ENCODE peak calls at places on chromosomes 3 and 15, in six cellular contexts. E is K562, Y is A549, F is GM12878, A is upper lobe of left lung, P is HepG2. N is an unnamed sample.

GRCh38 chr15:70376929-70377691 is 279.4 kb upstream of the TLE3 start:
- ATAC-seq in E (peak), Y (no peak), F (no peak), A (peak), P (no peak), N (peak)

GRCh38 chr15:64912379-64912778 is 677 bp downstream of the ANKDD1A start:
- ATAC-seq in E (no peak), Y (peak), F (no peak), A (no peak), P (no peak), N (no peak)

GRCh38 chr3:123279121-123279520 is 77.4 kb downstream of the SEC22A start:
- ATAC-seq in E (no peak), Y (no peak), F (no peak), A (no peak), P (no peak), N (no peak)

GRCh38 chr3:126938520-126939346 is 44.2 kb upstream of the PLXNA1 start:
- ATAC-seq in E (no peak), Y (no peak), F (no peak), A (no peak), P (no peak), N (no peak)

GRCh38 chr15:61275901-61276300 is 46.8 kb upstream of the RORA start:
- ATAC-seq in E (no peak), Y (no peak), F (no peak), A (no peak), P (no peak), N (no peak)

GRCh38 chr3:77605865-77606264 is 566.0 kb downstream of the ROBO2 start:
- ATAC-seq in E (no peak), Y (no peak), F (no peak), A (no peak), P (no peak), N (no peak)

GRCh38 chr15:62079594-62079993 is 12.8 kb downstream of the C2CD4A start:
- ATAC-seq in E (no peak), Y (no peak), F (no peak), A (no peak), P (no peak), N (no peak)

GRCh38 chr15:76994971-76995945 is at the start of gene PSTPIP1:
- ATAC-seq in E (no peak), Y (no peak), F (peak), A (peak), P (peak), N (peak)

GRCh38 chr15:101368868-101369642 is 74.0 kb upstream of the SNRPA1 start:
- ATAC-seq in E (no peak), Y (no peak), F (no peak), A (no peak), P (no peak), N (no peak)

GRCh38 chr3:157498374-157498773 is 4.8 kb downstream of the VEPH1 start:
- ATAC-seq in E (no peak), Y (no peak), F (no peak), A (no peak), P (no peak), N (no peak)

GRCh38 chr3:148737104-148737525 is 39.4 kb downstream of the AGTR1 start:
- ATAC-seq in E (no peak), Y (peak), F (no peak), A (peak), P (peak), N (no peak)

GRCh38 chr3:57331078-57331477 is 38.6 kb upstream of the ASB14 start:
- ATAC-seq in E (no peak), Y (no peak), F (no peak), A (no peak), P (peak), N (no peak)

GRCh38 chr3:107452436-107452835 is 70.3 kb upstream of the BBX start:
- ATAC-seq in E (no peak), Y (no peak), F (no peak), A (no peak), P (no peak), N (no peak)

DNA sequence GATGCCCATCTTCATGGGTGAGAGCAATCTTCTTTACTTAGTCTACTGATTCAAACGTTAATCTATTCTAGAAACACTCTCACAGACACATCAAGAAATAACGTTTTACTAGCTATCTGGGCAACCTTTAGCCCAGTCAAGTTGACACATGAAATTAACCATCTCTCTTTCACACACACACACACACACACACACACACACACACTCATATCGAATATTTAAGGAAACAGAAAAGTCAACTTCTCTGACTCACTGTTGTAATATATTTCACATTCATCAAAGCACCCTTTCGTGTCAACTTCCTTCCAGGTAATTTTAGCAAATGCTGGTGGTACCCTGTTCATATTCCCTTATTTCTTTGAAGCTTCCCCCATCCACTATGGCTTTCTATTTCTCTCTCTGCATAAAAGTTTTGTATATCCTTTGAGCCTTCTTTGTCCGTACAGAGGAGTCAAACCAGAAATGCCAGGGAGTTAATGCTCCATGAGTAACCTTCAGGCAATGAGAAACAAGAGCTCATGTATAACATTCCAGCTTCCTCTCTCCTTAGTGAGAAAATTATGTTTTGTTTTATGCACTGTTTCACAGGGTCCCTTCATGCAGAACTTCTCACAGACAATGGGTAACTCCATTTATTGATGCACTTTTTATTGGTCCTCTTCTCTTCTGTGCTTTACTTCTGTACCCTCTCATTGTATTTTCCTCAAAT is 335.5 kb upstream of the CBLB start:
- ATAC-seq in E (no peak), Y (no peak), F (no peak), A (no peak), P (no peak), N (no peak)
- TF ChIP-seq EP300 in E (no peak), Y (no peak), F (no peak), A (no peak), P (no peak), N (no peak)

DNA sequence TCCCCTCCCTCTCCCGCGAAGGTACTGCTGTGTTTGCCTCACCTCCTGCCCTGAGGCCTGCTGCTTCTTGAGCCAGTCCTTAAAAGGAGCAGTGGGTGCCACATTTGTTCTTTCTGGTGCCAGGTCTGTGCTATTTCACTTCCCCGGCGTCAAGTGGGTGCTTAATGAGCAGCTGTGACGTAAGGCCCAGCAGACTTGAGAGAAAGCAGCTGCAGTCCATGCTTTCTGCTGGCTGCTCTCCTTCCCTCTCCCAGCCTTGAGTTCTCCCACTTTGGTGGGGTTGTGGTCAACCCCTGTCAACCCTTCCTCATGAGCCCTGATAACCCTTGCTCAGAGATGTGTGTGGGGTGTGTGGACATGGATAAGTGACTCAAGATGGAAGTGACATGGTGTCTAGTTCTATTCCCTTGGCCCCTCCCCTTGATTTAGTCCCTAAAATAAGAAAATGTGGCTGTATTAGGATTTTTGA is 6.9 kb downstream of the INAFM2 start:
- ATAC-seq in E (peak), Y (no peak), F (no peak), A (peak), P (no peak), N (peak)
- TF ChIP-seq EP300 in E (peak), Y (no peak), F (no peak), A (no peak), P (no peak), N (peak)

GRCh38 chr3:188468672-188469071 is 314.7 kb downstream of the LPP start:
- ATAC-seq in E (no peak), Y (no peak), F (no peak), A (no peak), P (no peak), N (peak)
- TF ChIP-seq EP300 in E (no peak), Y (no peak), F (no peak), A (no peak), P (no peak), N (no peak)

GRCh38 chr15:90106522-90107117 is 4.4 kb upstream of the IDH2 start:
- ATAC-seq in E (no peak), Y (peak), F (no peak), A (no peak), P (no peak), N (peak)
- TF ChIP-seq EP300 in E (no peak), Y (no peak), F (no peak), A (no peak), P (no peak), N (no peak)

GRCh38 chr3:89032331-89033063 is 74.9 kb upstream of the EPHA3 start:
- ATAC-seq in E (no peak), Y (no peak), F (no peak), A (no peak), P (no peak), N (no peak)
- TF ChIP-seq EP300 in E (no peak), Y (no peak), F (no peak), A (no peak), P (no peak), N (no peak)

DNA sequence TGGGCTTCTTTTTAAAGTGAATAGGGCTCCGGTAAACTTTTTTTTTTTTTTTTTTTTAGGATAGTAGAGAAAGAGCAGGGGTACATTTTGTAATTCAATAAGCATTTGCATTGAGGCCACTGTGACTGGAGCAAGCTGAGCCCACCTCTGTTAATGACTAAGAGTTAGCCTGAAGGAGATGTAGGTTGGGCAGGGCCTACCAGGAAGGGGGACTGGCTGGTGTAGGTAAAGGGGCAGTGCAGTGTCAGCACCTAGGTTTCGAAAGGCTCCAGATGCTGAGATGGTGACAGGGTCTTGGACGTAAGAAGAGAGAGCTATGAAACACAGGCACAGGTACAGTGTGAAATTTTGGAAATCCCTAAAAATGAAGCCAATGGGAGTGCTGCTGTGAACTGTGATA is 30.7 kb downstream of the LPP start:
- ATAC-seq in E (no peak), Y (no peak), F (no peak), A (no peak), P (no peak), N (no peak)
- TF ChIP-seq EP300 in E (no peak), Y (no peak), F (no peak), A (no peak), P (no peak), N (no peak)

GRCh38 chr3:47912006-47912504 is 104.2 kb downstream of the MAP4 start:
- ATAC-seq in E (no peak), Y (no peak), F (no peak), A (no peak), P (no peak), N (no peak)
- TF ChIP-seq EP300 in E (no peak), Y (no peak), F (no peak), A (no peak), P (no peak), N (no peak)